ENCODE peak calls at places on chromosomes 11 and 22, in five cellular contexts. T is heart left ventricle, O is suprapubic skin, H is NB4, W is testis. I is an unnamed sample.

GRCh38 chr11:122100222-122101080 is 15.6 kb downstream of the BLID start:
- DNase-seq in T (peak), O (peak), H (no peak), W (peak), I (peak)

GRCh38 chr22:37965940-37966664 is 12.6 kb downstream of the POLR2F start:
- DNase-seq in T (no peak), O (no peak), H (no peak), W (no peak), I (no peak)

GRCh38 chr11:126484266-126484665 is 128.8 kb downstream of the ST3GAL4 start:
- DNase-seq in T (no peak), O (no peak), H (peak), W (no peak), I (no peak)

GRCh38 chr11:61160487-61161189 is 588 bp downstream of the VPS37C start:
- DNase-seq in T (no peak), O (no peak), H (no peak), W (no peak), I (no peak)

GRCh38 chr11:17805043-17805442 is 70.5 kb downstream of the KCNC1 start:
- DNase-seq in T (no peak), O (peak), H (no peak), W (no peak), I (no peak)

GRCh38 chr22:30245181-30245984 is 1.2 kb downstream of the LIF start:
- DNase-seq in T (no peak), O (no peak), H (no peak), W (no peak), I (no peak)

GRCh38 chr11:31865606-31866300 is 54.6 kb upstream of the PAX6 start:
- DNase-seq in T (no peak), O (no peak), H (no peak), W (no peak), I (no peak)

GRCh38 chr11:75577198-75577597 is 15.1 kb downstream of the SERPINH1 start:
- DNase-seq in T (no peak), O (no peak), H (peak), W (peak), I (no peak)

GRCh38 chr11:86156397-86156977 is 87.6 kb upstream of the PICALM start:
- DNase-seq in T (no peak), O (no peak), H (peak), W (no peak), I (no peak)

GRCh38 chr11:95345243-95345642 is 114.2 kb upstream of the SESN3 start:
- DNase-seq in T (no peak), O (no peak), H (no peak), W (no peak), I (no peak)

GRCh38 chr11:119316729-119317591 is at the start of gene MCAM:
- DNase-seq in T (peak), O (peak), H (peak), W (no peak), I (no peak)

GRCh38 chr11:122697636-122698167 is 42.2 kb downstream of the UBASH3B start:
- DNase-seq in T (no peak), O (no peak), H (peak), W (no peak), I (no peak)

GRCh38 chr11:32500001-32500400 is 64.7 kb upstream of the WT1 start:
- DNase-seq in T (no peak), O (no peak), H (no peak), W (peak), I (no peak)

GRCh38 chr11:24679686-24680318 is 182.9 kb downstream of the LUZP2 start:
- DNase-seq in T (no peak), O (no peak), H (no peak), W (no peak), I (no peak)

GRCh38 chr11:2218234-2218633 is 46.6 kb upstream of the TH start:
- DNase-seq in T (no peak), O (no peak), H (no peak), W (no peak), I (no peak)

GRCh38 chr11:63518548-63518947 is 12.7 kb downstream of the LGALS12 start:
- DNase-seq in T (no peak), O (no peak), H (no peak), W (no peak), I (no peak)

GRCh38 chr11:115616941-115617340 is 112.7 kb upstream of the CADM1 start:
- DNase-seq in T (peak), O (no peak), H (peak), W (no peak), I (no peak)

GRCh38 chr11:1278766-1279673 is 30.4 kb downstream of the TOLLIP start:
- DNase-seq in T (no peak), O (no peak), H (no peak), W (no peak), I (no peak)

GRCh38 chr11:67117667-67118058 is 1.4 kb upstream of the KDM2A start:
- DNase-seq in T (peak), O (no peak), H (no peak), W (peak), I (peak)

GRCh38 chr11:61969838-61970452 is 2.5 kb upstream of the FTH1 start:
- DNase-seq in T (no peak), O (no peak), H (peak), W (no peak), I (no peak)

GRCh38 chr11:60863550-60864521 is 3.5 kb upstream of the ZP1 start:
- DNase-seq in T (no peak), O (peak), H (no peak), W (peak), I (peak)

GRCh38 chr11:22656128-22656527 is 10.3 kb upstream of the GAS2 start:
- DNase-seq in T (no peak), O (no peak), H (no peak), W (no peak), I (no peak)

DNA sequence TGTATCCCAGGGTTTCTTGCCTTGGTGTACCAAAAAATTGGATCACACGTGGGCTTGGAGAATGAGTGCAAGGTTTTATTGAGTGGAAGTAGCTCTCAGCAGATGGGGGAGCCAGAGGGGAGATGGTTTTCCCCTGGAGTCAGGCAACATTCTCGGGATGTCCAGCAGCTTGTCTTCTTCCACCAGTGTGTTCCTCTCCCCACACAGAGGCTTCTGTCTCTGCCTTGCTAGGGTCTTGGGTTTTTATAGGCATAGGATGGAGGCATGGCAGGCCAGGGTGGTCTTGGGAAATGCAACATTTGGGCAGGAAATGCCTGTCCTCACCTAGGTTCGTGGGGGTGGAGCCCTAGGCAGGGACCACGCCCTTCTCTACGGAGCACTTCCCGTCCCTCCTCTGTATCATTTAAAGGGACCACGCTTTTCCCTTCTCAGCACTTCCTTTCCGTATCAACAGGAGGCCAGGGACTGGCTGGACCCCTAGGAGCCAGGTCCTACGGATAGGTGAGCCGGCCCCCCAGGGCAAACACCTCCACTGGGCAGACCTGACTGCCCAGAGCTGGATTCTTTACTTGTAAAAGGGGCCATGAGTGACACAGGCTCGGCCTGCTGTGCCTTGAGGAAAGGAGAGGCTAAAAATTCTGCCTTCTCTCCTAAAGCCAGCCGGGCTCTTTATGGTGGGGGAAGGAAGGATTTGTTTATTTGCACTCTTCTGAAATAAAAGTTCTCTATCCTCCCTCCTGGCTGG is 55.3 kb upstream of the CCDC188 start:
- DNase-seq in T (peak), O (no peak), H (peak), W (peak), I (peak)
- TF ChIP-seq POLR2A in T (no peak), O (no peak), H (peak), W (no peak), I (no peak)

GRCh38 chr22:42308887-42309468 is 38.5 kb upstream of the TCF20 start:
- DNase-seq in T (no peak), O (no peak), H (no peak), W (no peak), I (no peak)
- TF ChIP-seq CTCF in T (no peak), O (no peak), H (no peak), W (no peak), I (no peak)

GRCh38 chr11:7665473-7666291 is 7.6 kb downstream of the CYB5R2 start:
- DNase-seq in T (peak), O (peak), H (peak), W (peak), I (peak)
- TF ChIP-seq POLR2A in T (no peak), O (no peak), H (no peak), W (no peak), I (no peak)

DNA sequence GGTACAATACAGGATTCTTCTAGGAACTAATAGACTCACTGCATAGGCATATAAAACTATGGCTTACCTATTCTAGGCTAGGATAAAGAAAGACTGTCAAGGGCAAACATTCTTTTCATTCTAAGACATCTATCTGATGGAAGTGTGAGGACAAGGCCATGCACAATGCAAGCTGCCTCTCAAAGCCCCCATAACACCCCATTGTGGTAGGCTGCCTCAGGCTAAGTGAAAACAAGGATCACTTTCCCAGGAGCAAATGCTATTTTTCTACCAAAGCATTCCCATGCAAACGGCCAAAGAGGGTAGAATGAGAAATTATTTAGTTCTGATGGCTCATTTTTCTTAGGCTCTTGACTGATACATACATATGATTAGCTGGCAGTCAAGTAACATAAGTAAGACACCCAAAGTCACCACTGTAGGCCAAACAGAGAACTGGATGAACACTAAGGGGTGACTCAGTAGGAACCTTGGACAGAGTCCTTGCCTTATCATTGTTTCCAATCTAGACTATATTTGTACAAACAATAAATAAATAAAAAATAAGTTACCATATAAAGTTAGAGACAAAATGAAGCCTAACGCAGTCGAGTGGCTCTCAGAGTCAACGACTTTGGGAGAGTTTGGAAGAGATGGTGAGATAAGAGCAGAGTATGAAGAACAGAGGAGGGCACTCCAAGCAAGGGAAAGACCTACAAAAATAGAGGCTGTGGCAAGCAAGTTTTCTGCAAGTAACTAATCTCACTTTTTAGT is 303.6 kb downstream of the SBF2 start:
- DNase-seq in T (no peak), O (no peak), H (peak), W (no peak), I (no peak)
- TF ChIP-seq CTCF in T (no peak), O (no peak), H (no peak), W (no peak), I (no peak)